ENCODE peak calls at places on chromosome 1, in four cellular contexts. J is left cardiac atrium, F is GF-D8, M is lower leg skin. H is an unnamed sample.
A peak's percentile ranks its signal among the peaks of the same experiment; 100 is the strongest.

GRCh38 chr1:12648741-12649140 is 4.9 kb downstream of the AADACL4 start:
- DNase-seq in J (no peak), F (no peak), M (no peak), H (no peak)

GRCh38 chr1:204263240-204263848 is 49.6 kb upstream of the GOLT1A start:
- DNase-seq in J (no peak), F (no peak), M (no peak), H (no peak)

GRCh38 chr1:37325010-37325409 is 149.4 kb upstream of the ZC3H12A start:
- DNase-seq in J (no peak), F (no peak), M (no peak), H (no peak)

GRCh38 chr1:1435094-1435903 is at the start of gene VWA1:
- DNase-seq in J (peak; percentile 79), F (no peak), M (no peak), H (no peak)

GRCh38 chr1:222068937-222069336 is 327.0 kb upstream of the DUSP10 start:
- DNase-seq in J (no peak), F (no peak), M (no peak), H (no peak)

GRCh38 chr1:156625436-156626078 is 6.3 kb downstream of the HAPLN2 start:
- DNase-seq in J (peak; percentile 67), F (no peak), M (peak; percentile 90), H (peak; percentile 64)

GRCh38 chr1:184060316-184060715 is 8.8 kb downstream of the TSEN15 start:
- DNase-seq in J (no peak), F (no peak), M (no peak), H (no peak)

GRCh38 chr1:90835661-90836344 is 118.7 kb upstream of the BARHL2 start:
- DNase-seq in J (peak; percentile 39), F (no peak), M (no peak), H (no peak)

GRCh38 chr1:224779491-224780020 is 149.9 kb upstream of the DNAH14 start:
- DNase-seq in J (no peak), F (no peak), M (no peak), H (no peak)

GRCh38 chr1:72845342-72845741 is 563.0 kb upstream of the NEGR1 start:
- DNase-seq in J (no peak), F (no peak), M (no peak), H (no peak)

H was measured in tibial nerve.